ENCODE peak calls at places on chromosomes 3 and 15, in six cellular contexts. E, R, Q, K, A and Z are unnamed samples. For H3K4me1, the result is how much of the 10 kb centered on the place peaks cover.

GRCh38 chr3:185701891-185702563 is 115.9 kb downstream of the SENP2 start:
- DNase-seq in E (no peak), R (no peak), Q (no peak), K (no peak), A (peak), Z (peak)

GRCh38 chr3:184077881-184078280 is 19.0 kb upstream of the HTR3E start:
- DNase-seq in E (no peak), R (no peak), Q (no peak), K (peak), A (no peak), Z (peak)

GRCh38 chr3:157089455-157090221 is 70.3 kb downstream of the CCNL1 start:
- DNase-seq in E (no peak), R (peak), Q (no peak), K (no peak), A (peak), Z (peak)

GRCh38 chr3:195715134-195715533 is 5.6 kb upstream of the MUC20 start:
- DNase-seq in E (no peak), R (no peak), Q (no peak), K (no peak), A (peak), Z (no peak)

GRCh38 chr3:11410564-11410963 is 138.4 kb downstream of the ATG7 start:
- DNase-seq in E (no peak), R (no peak), Q (no peak), K (no peak), A (no peak), Z (no peak)

GRCh38 chr15:50830477-50831354 is 65.2 kb upstream of the SPPL2A start:
- DNase-seq in E (no peak), R (no peak), Q (no peak), K (no peak), A (no peak), Z (peak)

GRCh38 chr3:107346559-107346958 is 30.7 kb upstream of the CCDC54 start:
- DNase-seq in E (no peak), R (no peak), Q (no peak), K (no peak), A (no peak), Z (no peak)

GRCh38 chr15:58147151-58147550 is 9.0 kb downstream of the AQP9 start:
- DNase-seq in E (no peak), R (no peak), Q (no peak), K (no peak), A (no peak), Z (no peak)

GRCh38 chr15:20352241-20353200 is 189.1 kb downstream of the GOLGA6L6 start:
- DNase-seq in E (no peak), R (no peak), Q (no peak), K (no peak), A (no peak), Z (no peak)

GRCh38 chr15:74730619-74731316 is 5.4 kb upstream of the CYP1A1 start:
- DNase-seq in E (no peak), R (no peak), Q (no peak), K (peak), A (no peak), Z (no peak)

GRCh38 chr3:149603126-149604074 is 54.4 kb downstream of the WWTR1 start:
- DNase-seq in E (no peak), R (no peak), Q (no peak), K (no peak), A (no peak), Z (no peak)

GRCh38 chr15:101813803-101814534 is 2.0 kb downstream of the OR4F15 start:
- DNase-seq in E (no peak), R (no peak), Q (no peak), K (no peak), A (no peak), Z (no peak)

GRCh38 chr15:95734422-95735316 is 595.8 kb upstream of the NR2F2 start:
- DNase-seq in E (no peak), R (no peak), Q (no peak), K (no peak), A (no peak), Z (no peak)

GRCh38 chr15:86870846-86871245 is 791.2 kb downstream of the AGBL1 start:
- DNase-seq in E (no peak), R (no peak), Q (no peak), K (no peak), A (no peak), Z (no peak)

GRCh38 chr15:86610038-86610437 is 530.4 kb downstream of the AGBL1 start:
- DNase-seq in E (no peak), R (no peak), Q (no peak), K (no peak), A (no peak), Z (no peak)

GRCh38 chr3:12325594-12326295 is 36.9 kb downstream of the PPARG start:
- DNase-seq in E (no peak), R (no peak), Q (no peak), K (no peak), A (no peak), Z (no peak)

GRCh38 chr15:59372352-59373211 is at the start of gene MYO1E:
- DNase-seq in E (peak), R (peak), Q (peak), K (peak), A (no peak), Z (peak)

GRCh38 chr3:119219069-119219468 is 21.6 kb downstream of the B4GALT4 start:
- DNase-seq in E (no peak), R (no peak), Q (no peak), K (no peak), A (no peak), Z (no peak)

GRCh38 chr3:100096866-100097265 is 17.4 kb downstream of the FILIP1L start:
- DNase-seq in E (no peak), R (no peak), Q (no peak), K (no peak), A (no peak), Z (no peak)

GRCh38 chr15:75107905-75108838 is 84.8 kb downstream of the PPCDC start:
- DNase-seq in E (peak), R (peak), Q (no peak), K (peak), A (no peak), Z (no peak)

GRCh38 chr3:150408232-150409124 is at the start of gene TSC22D2:
- DNase-seq in E (peak), R (peak), Q (peak), K (peak), A (peak), Z (peak)

GRCh38 chr3:65153850-65154512 is 466.2 kb upstream of the ADAMTS9 start:
- DNase-seq in E (no peak), R (no peak), Q (no peak), K (no peak), A (no peak), Z (peak)

GRCh38 chr3:132804498-132804897 is 82.3 kb upstream of the NPHP3 start:
- DNase-seq in E (no peak), R (no peak), Q (no peak), K (no peak), A (no peak), Z (no peak)

GRCh38 chr15:53586815-53587214 is 172.6 kb downstream of the WDR72 start:
- DNase-seq in E (peak), R (no peak), Q (peak), K (peak), A (peak), Z (peak)

GRCh38 chr15:61794276-61794675 is 266.0 kb downstream of the VPS13C start:
- DNase-seq in E (no peak), R (no peak), Q (no peak), K (no peak), A (no peak), Z (no peak)

GRCh38 chr15:78541744-78542034 is 1.4 kb downstream of the PSMA4 start:
- DNase-seq in E (no peak), R (no peak), Q (no peak), K (no peak), A (no peak), Z (no peak)

GRCh38 chr3:5071061-5071460 is 51.0 kb upstream of the ARL8B start:
- DNase-seq in E (no peak), R (no peak), Q (no peak), K (no peak), A (no peak), Z (no peak)

GRCh38 chr3:173583496-173583895 is 186.0 kb downstream of the NLGN1 start:
- DNase-seq in E (no peak), R (no peak), Q (no peak), K (no peak), A (no peak), Z (peak)

GRCh38 chr3:173587055-173587454 is 189.5 kb downstream of the NLGN1 start:
- DNase-seq in E (no peak), R (no peak), Q (no peak), K (no peak), A (no peak), Z (no peak)

GRCh38 chr3:173584093-173584833 is 186.7 kb downstream of the NLGN1 start:
- DNase-seq in E (peak), R (no peak), Q (peak), K (no peak), A (peak), Z (peak)

GRCh38 chr3:173586176-173586575 is 188.6 kb downstream of the NLGN1 start:
- DNase-seq in E (no peak), R (no peak), Q (no peak), K (no peak), A (no peak), Z (no peak)

GRCh38 chr3:173584834-173585831 is 187.6 kb downstream of the NLGN1 start:
- DNase-seq in E (no peak), R (no peak), Q (peak), K (no peak), A (no peak), Z (peak)
- TF ChIP-seq EZH2 in E (no peak), R (no peak), Q (no peak), K (no peak), A (no peak), Z (no peak)

GRCh38 chr15:34323217-34323616 is 14.4 kb downstream of the SLC12A6 start:
- DNase-seq in E (no peak), R (no peak), Q (no peak), K (no peak), A (no peak), Z (peak)

GRCh38 chr15:34314491-34314890 is 23.1 kb downstream of the SLC12A6 start:
- DNase-seq in E (no peak), R (no peak), Q (no peak), K (no peak), A (no peak), Z (no peak)

DNA sequence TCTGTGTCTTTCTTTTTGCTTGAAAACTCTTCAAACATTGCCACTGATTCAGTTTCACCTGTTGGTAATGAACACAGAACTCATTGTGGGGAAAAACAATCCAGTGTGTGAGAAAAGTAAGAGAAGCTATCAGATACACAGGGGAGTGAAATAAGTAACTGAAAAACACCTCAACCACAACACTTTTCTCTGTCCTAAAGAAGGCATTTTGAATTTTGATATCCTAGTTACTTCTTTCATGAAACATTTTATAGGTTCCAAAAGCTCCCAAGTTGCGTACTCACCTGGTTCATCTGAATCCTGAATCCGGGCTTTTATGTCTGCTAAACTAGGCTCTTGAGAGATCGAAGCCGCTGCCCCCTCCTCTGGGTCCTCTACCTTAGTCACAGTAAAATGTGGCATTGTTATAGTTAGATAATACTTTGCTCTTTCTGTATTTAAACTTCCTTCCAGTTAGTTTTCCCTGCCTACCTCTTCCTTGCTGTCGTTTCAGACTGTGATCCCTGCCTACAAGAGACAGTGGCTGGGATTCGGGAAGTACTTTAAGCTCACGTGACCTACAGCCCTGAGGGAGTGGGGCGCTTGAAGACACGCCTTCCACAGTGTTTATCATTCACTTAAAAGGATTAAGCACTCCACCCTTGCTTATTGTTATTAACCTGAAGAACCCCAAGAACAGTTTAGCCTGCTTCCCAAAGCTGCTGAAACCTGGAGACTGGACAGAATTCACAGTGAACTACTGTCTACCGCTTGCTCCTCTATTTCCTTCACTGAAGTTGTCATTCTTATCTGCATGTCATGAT is 19.1 kb downstream of the SLC12A6 start:
- DNase-seq in E (peak), R (no peak), Q (peak), K (peak), A (peak), Z (peak)
- TF ChIP-seq POLR2AphosphoS5 in E (peak), R (peak), Q (no peak), K (peak), A (peak), Z (peak)

GRCh38 chr15:29558261-29558660 is 264.0 kb downstream of the TJP1 start:
- DNase-seq in E (no peak), R (no peak), Q (no peak), K (no peak), A (no peak), Z (no peak)
- H3K4me1 ChIP-seq in E (under half), R (under half), Q (under half), K (under half), A (under half), Z (under half)

GRCh38 chr15:82680200-82681102 is 29.2 kb downstream of the AP3B2 start:
- DNase-seq in E (no peak), R (no peak), Q (peak), K (no peak), A (peak), Z (peak)
- TF ChIP-seq EZH2 in E (no peak), R (no peak), Q (no peak), K (no peak), A (no peak), Z (no peak)